ENCODE peak calls at places on chromosomes 13 and 19, in seven cellular contexts. One of them, this sample, is unnamed.
A peak's percentile ranks its signal among the peaks of the same experiment; 100 is the strongest.

GRCh38 chr19:8552810-8553209 is 24.4 kb downstream of the MYO1F start:
- DNase-seq in MM.1S: no peak
- DNase-seq in fibroblast of lung: peak; percentile 42
- DNase-seq in SK-N-SH: peak; percentile 79
- DNase-seq in PC-3: peak; percentile 40
- DNase-seq in hepatocyte: no peak
- DNase-seq in GM23338: peak; percentile 89
- DNase-seq in this sample: peak; percentile 18

GRCh38 chr19:30631035-30631375 is 258.8 kb downstream of the ZNF536 start:
- DNase-seq in MM.1S: no peak
- DNase-seq in fibroblast of lung: no peak
- DNase-seq in SK-N-SH: no peak
- DNase-seq in PC-3: no peak
- DNase-seq in hepatocyte: no peak
- DNase-seq in GM23338: no peak
- DNase-seq in this sample: no peak

GRCh38 chr13:33767140-33767539 is 50.8 kb upstream of the RFC3 start:
- DNase-seq in MM.1S: no peak
- DNase-seq in fibroblast of lung: no peak
- DNase-seq in SK-N-SH: no peak
- DNase-seq in PC-3: peak; percentile 10
- DNase-seq in hepatocyte: no peak
- DNase-seq in GM23338: no peak
- DNase-seq in this sample: no peak

GRCh38 chr13:109211616-109212015 is 574.8 kb downstream of the IRS2 start:
- DNase-seq in MM.1S: no peak
- DNase-seq in fibroblast of lung: peak; percentile 43
- DNase-seq in SK-N-SH: peak; percentile 46
- DNase-seq in PC-3: peak; percentile 85
- DNase-seq in hepatocyte: no peak
- DNase-seq in GM23338: no peak
- DNase-seq in this sample: peak; percentile 25

GRCh38 chr13:70255406-70255991 is 147.2 kb upstream of the KLHL1 start:
- DNase-seq in MM.1S: no peak
- DNase-seq in fibroblast of lung: no peak
- DNase-seq in SK-N-SH: no peak
- DNase-seq in PC-3: no peak
- DNase-seq in hepatocyte: no peak
- DNase-seq in GM23338: no peak
- DNase-seq in this sample: no peak

GRCh38 chr19:2181618-2181997 is 17.9 kb downstream of the DOT1L start:
- DNase-seq in MM.1S: no peak
- DNase-seq in fibroblast of lung: no peak
- DNase-seq in SK-N-SH: no peak
- DNase-seq in PC-3: no peak
- DNase-seq in hepatocyte: no peak
- DNase-seq in GM23338: no peak
- DNase-seq in this sample: no peak

GRCh38 chr19:2186071-2186846 is 22.5 kb downstream of the DOT1L start:
- DNase-seq in MM.1S: no peak
- DNase-seq in fibroblast of lung: peak; percentile 97
- DNase-seq in SK-N-SH: no peak
- DNase-seq in PC-3: no peak
- DNase-seq in hepatocyte: peak; percentile 85
- DNase-seq in GM23338: no peak
- DNase-seq in this sample: peak; percentile 95

GRCh38 chr13:112525306-112525945 is 62.5 kb downstream of the TUBGCP3 start:
- DNase-seq in MM.1S: no peak
- DNase-seq in fibroblast of lung: no peak
- DNase-seq in SK-N-SH: no peak
- DNase-seq in PC-3: peak; percentile 79
- DNase-seq in hepatocyte: no peak
- DNase-seq in GM23338: no peak
- DNase-seq in this sample: no peak

GRCh38 chr19:2787115-2787514 is 1.8 kb downstream of the THOP1 start:
- DNase-seq in MM.1S: no peak
- DNase-seq in fibroblast of lung: no peak
- DNase-seq in SK-N-SH: no peak
- DNase-seq in PC-3: no peak
- DNase-seq in hepatocyte: no peak
- DNase-seq in GM23338: no peak
- DNase-seq in this sample: no peak

GRCh38 chr13:111049791-111050538 is 65.1 kb upstream of the ARHGEF7 start:
- DNase-seq in MM.1S: no peak
- DNase-seq in fibroblast of lung: no peak
- DNase-seq in SK-N-SH: peak; percentile 32
- DNase-seq in PC-3: peak; percentile 35
- DNase-seq in hepatocyte: peak; percentile 51
- DNase-seq in GM23338: peak; percentile 66
- DNase-seq in this sample: no peak

GRCh38 chr13:49610176-49610575 is 18.1 kb upstream of the ARL11 start:
- DNase-seq in MM.1S: no peak
- DNase-seq in fibroblast of lung: peak; percentile 16
- DNase-seq in SK-N-SH: peak; percentile 47
- DNase-seq in PC-3: no peak
- DNase-seq in hepatocyte: peak; percentile 29
- DNase-seq in GM23338: no peak
- DNase-seq in this sample: no peak

GRCh38 chr13:41017744-41018582 is 1.2 kb downstream of the ELF1 start:
- DNase-seq in MM.1S: no peak
- DNase-seq in fibroblast of lung: no peak
- DNase-seq in SK-N-SH: no peak
- DNase-seq in PC-3: peak; percentile 59
- DNase-seq in hepatocyte: no peak
- DNase-seq in GM23338: no peak
- DNase-seq in this sample: no peak

GRCh38 chr19:45424191-45425058 is 708 bp upstream of the ERCC1 start:
- DNase-seq in MM.1S: peak; percentile 50
- DNase-seq in fibroblast of lung: peak; percentile 97
- DNase-seq in SK-N-SH: peak; percentile 67
- DNase-seq in PC-3: peak; percentile 95
- DNase-seq in hepatocyte: peak; percentile 87
- DNase-seq in GM23338: peak; percentile 82
- DNase-seq in this sample: peak; percentile 95

GRCh38 chr19:7832009-7832408 is 2.0 kb downstream of the EVI5L start:
- DNase-seq in MM.1S: no peak
- DNase-seq in fibroblast of lung: no peak
- DNase-seq in SK-N-SH: no peak
- DNase-seq in PC-3: no peak
- DNase-seq in hepatocyte: no peak
- DNase-seq in GM23338: no peak
- DNase-seq in this sample: no peak

GRCh38 chr13:39567569-39567968 is 35.4 kb downstream of the LHFPL6 start:
- DNase-seq in MM.1S: no peak
- DNase-seq in fibroblast of lung: no peak
- DNase-seq in SK-N-SH: no peak
- DNase-seq in PC-3: peak; percentile 16
- DNase-seq in hepatocyte: no peak
- DNase-seq in GM23338: no peak
- DNase-seq in this sample: no peak

GRCh38 chr19:14433454-14434156 is 499 bp downstream of the PKN1 start:
- DNase-seq in MM.1S: peak; percentile 34
- DNase-seq in fibroblast of lung: no peak
- DNase-seq in SK-N-SH: peak; percentile 59
- DNase-seq in PC-3: peak; percentile 47
- DNase-seq in hepatocyte: peak; percentile 60
- DNase-seq in GM23338: peak; percentile 55
- DNase-seq in this sample: no peak

GRCh38 chr19:14434543-14435319 is 1.6 kb downstream of the PKN1 start:
- DNase-seq in MM.1S: no peak
- DNase-seq in fibroblast of lung: peak; percentile 77
- DNase-seq in SK-N-SH: peak; percentile 79
- DNase-seq in PC-3: peak; percentile 78
- DNase-seq in hepatocyte: peak; percentile 86
- DNase-seq in GM23338: no peak
- DNase-seq in this sample: peak; percentile 61

GRCh38 chr19:14434157-14434501 is 1.0 kb downstream of the PKN1 start:
- DNase-seq in MM.1S: no peak
- DNase-seq in fibroblast of lung: no peak
- DNase-seq in SK-N-SH: peak; percentile 70
- DNase-seq in PC-3: peak; percentile 29
- DNase-seq in hepatocyte: no peak
- DNase-seq in GM23338: no peak
- DNase-seq in this sample: no peak

GRCh38 chr19:14437578-14438140 is 4.6 kb downstream of the PKN1 start:
- DNase-seq in MM.1S: no peak
- DNase-seq in fibroblast of lung: no peak
- DNase-seq in SK-N-SH: no peak
- DNase-seq in PC-3: no peak
- DNase-seq in hepatocyte: no peak
- DNase-seq in GM23338: no peak
- DNase-seq in this sample: no peak

DNA sequence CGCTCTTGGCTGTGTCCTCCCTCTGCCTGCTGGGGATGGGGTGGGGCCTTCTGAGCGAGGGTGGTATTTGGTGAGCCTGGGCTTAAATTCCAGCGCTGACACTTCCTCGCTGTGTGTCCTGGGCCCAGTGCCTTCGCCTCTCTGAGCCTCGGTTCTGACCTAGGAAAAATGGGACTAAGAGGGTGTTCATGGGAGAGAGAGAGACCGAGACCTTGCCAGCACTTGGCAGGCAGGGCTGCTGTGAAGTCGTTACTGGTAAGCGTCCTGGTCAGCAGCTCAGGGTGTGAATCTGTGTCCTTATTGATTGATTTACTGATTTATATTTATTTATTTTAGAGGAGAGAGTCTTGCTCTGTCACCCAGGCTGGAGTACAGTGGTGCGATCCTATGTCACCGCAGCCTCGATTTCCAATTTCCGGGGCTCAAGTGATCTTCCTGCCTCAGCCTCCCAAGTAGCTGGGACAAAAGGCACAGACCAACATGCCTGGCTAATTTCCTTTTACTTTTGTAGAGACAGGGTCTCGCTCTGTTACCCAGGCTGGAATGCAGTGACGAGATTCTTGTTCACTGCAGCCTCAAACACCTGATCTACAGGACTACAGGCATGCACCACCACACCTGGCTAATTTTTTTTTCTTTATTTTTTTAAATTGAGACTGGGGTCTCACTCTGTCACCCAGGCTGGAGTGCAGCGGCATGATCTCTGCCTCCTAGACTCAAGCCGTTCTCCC is 2.4 kb downstream of the PKN1 start:
- DNase-seq in MM.1S: no peak
- DNase-seq in fibroblast of lung: no peak
- DNase-seq in SK-N-SH: no peak
- DNase-seq in PC-3: no peak
- DNase-seq in hepatocyte: no peak
- DNase-seq in GM23338: no peak
- DNase-seq in this sample: no peak
- H3K4me1 ChIP-seq in MM.1S: peaks cover 11% of the 10 kb centered on the region
- H3K4me1 ChIP-seq in fibroblast of lung: peaks cover 13% of the 10 kb centered on the region
- H3K4me1 ChIP-seq in SK-N-SH: peaks cover 6% of the 10 kb centered on the region
- H3K4me1 ChIP-seq in PC-3: peaks cover 24% of the 10 kb centered on the region
- H3K4me1 ChIP-seq in hepatocyte: peaks cover 14% of the 10 kb centered on the region
- H3K4me1 ChIP-seq in GM23338: peaks cover 12% of the 10 kb centered on the region
- H3K4me1 ChIP-seq in this sample: peaks cover 16% of the 10 kb centered on the region

DNA sequence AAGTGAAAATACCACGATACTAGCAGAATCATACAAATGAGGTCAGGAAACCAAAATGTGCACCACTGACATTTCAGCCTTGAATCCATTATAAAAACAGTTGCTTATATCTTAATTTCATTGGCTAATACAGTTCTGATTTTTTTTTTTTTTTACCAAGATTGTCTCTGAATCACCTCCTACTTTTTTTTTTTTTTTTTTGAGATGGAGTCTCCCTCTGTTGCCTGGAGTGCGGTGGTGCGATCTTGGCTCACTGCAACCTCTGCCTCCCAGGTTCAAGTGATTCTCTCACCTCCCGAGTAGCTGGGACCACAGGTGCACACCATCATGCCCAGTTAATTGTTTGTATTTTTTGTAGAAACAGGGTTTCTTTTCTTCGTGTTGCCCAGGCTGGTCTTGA is 270.2 kb downstream of the LMO7 start:
- DNase-seq in MM.1S: no peak
- DNase-seq in fibroblast of lung: no peak
- DNase-seq in SK-N-SH: no peak
- DNase-seq in PC-3: no peak
- DNase-seq in hepatocyte: no peak
- DNase-seq in GM23338: peak; percentile 23
- DNase-seq in this sample: no peak
- H4K20me1 ChIP-seq in MM.1S: no peaks in the 10 kb centered on the region
- H4K20me1 ChIP-seq in fibroblast of lung: no peaks in the 10 kb centered on the region
- H4K20me1 ChIP-seq in SK-N-SH: no peaks in the 10 kb centered on the region
- H4K20me1 ChIP-seq in PC-3: no peaks in the 10 kb centered on the region
- H4K20me1 ChIP-seq in hepatocyte: no peaks in the 10 kb centered on the region
- H4K20me1 ChIP-seq in GM23338: no peaks in the 10 kb centered on the region
- H4K20me1 ChIP-seq in this sample: no peaks in the 10 kb centered on the region

DNA sequence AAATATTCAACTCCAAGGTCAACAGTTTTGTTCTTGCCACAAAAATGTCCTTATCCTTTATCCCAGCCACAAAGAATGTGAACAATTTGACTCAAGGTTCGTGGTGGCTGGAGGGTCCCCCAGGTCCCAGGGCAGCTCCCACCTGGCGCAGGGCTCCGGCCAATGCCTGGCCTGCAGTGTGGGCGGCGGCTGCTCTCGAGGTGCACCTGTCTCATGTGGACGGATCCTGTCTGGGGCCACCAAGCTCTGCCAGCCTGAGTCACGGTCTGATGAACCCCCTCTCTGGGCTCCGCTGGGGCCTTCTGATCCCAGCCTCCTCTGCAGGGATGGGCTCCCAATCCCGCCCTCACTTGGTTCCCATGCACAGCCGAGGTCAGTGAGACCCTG is 49.4 kb downstream of the GAS6 start:
- DNase-seq in MM.1S: no peak
- DNase-seq in fibroblast of lung: peak; percentile 79
- DNase-seq in SK-N-SH: no peak
- DNase-seq in PC-3: peak; percentile 22
- DNase-seq in hepatocyte: no peak
- DNase-seq in GM23338: no peak
- DNase-seq in this sample: peak; percentile 72
- H3K4me1 ChIP-seq in MM.1S: peaks cover 9% of the 10 kb centered on the region
- H3K4me1 ChIP-seq in fibroblast of lung: peaks cover 21% of the 10 kb centered on the region
- H3K4me1 ChIP-seq in SK-N-SH: peaks cover 16% of the 10 kb centered on the region
- H3K4me1 ChIP-seq in PC-3: peaks cover 9% of the 10 kb centered on the region
- H3K4me1 ChIP-seq in hepatocyte: peaks cover 10% of the 10 kb centered on the region
- H3K4me1 ChIP-seq in GM23338: no peaks in the 10 kb centered on the region
- H3K4me1 ChIP-seq in this sample: peaks cover 21% of the 10 kb centered on the region

DNA sequence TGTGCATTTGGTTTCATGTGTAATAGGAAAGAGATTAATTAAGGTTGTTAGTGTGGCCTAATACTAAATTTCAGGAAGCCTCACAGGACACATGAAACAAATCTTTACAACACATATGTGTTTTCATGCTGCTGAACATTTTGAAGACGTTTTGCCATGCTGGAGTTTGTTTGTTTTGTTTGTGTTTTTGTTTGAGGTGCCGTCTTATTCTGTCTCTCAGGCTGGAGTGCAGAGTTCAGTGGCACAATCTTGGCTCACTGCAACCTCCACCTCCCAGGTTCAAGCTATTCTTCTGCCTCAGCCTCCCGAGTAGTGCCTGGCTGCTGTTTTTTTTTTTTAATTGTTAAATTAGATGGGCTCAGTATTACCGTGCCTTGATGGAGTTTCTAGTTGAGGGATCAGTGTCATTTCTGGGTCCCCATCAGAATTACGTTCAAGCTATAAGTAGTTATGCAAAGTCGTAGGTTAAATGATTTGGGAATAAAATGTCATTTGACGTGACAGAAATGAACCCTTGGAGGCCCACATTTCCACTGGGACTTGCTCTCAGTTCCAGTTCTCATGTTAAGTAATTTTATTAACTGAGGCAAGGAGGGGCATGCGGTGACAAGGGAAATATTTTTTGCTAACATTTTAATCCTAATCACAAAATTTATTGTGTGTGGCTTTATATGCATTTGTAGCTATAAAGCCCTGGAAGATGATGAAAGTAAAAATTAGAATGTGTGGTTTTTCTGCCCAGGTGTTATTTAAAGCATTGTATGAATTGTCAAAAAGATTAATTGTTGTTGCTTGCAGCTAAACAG is 196.9 kb downstream of the TM9SF2 start:
- DNase-seq in MM.1S: no peak
- DNase-seq in fibroblast of lung: no peak
- DNase-seq in SK-N-SH: no peak
- DNase-seq in PC-3: no peak
- DNase-seq in hepatocyte: no peak
- DNase-seq in GM23338: no peak
- DNase-seq in this sample: no peak
- H4K20me1 ChIP-seq in MM.1S: no peaks in the 10 kb centered on the region
- H4K20me1 ChIP-seq in fibroblast of lung: no peaks in the 10 kb centered on the region
- H4K20me1 ChIP-seq in SK-N-SH: no peaks in the 10 kb centered on the region
- H4K20me1 ChIP-seq in PC-3: no peaks in the 10 kb centered on the region
- H4K20me1 ChIP-seq in hepatocyte: no peaks in the 10 kb centered on the region
- H4K20me1 ChIP-seq in GM23338: no peaks in the 10 kb centered on the region
- H4K20me1 ChIP-seq in this sample: no peaks in the 10 kb centered on the region

This sample was measured in astrocyte.